ENCODE peak calls at places on chromosomes 16 and 17, in four cellular contexts. K is AG09309, S is hypothalamus, P is LoVo. X is an unnamed sample.

GRCh38 chr16:58021661-58022551 is 3.6 kb upstream of the MMP15 start:
- DNase-seq in K (no peak), S (no peak), P (no peak), X (no peak)

GRCh38 chr17:67022451-67022810 is 21.9 kb upstream of the CACNG1 start:
- DNase-seq in K (no peak), S (no peak), P (no peak), X (no peak)

GRCh38 chr17:6471531-6472465 is 27.5 kb downstream of the PIMREG start:
- DNase-seq in K (peak), S (no peak), P (no peak), X (no peak)

GRCh38 chr16:31477220-31478216 is 5.4 kb upstream of the SLC5A2 start:
- DNase-seq in K (no peak), S (no peak), P (peak), X (peak)

GRCh38 chr17:59669944-59670343 is 37.3 kb downstream of the PTRH2 start:
- DNase-seq in K (no peak), S (no peak), P (no peak), X (no peak)

GRCh38 chr17:64377769-64378282 is 12.8 kb downstream of the PECAM1 start:
- DNase-seq in K (no peak), S (no peak), P (no peak), X (no peak)

GRCh38 chr17:628507-628941 is 86.1 kb downstream of the VPS53 start:
- DNase-seq in K (peak), S (no peak), P (no peak), X (no peak)

GRCh38 chr17:850828-851759 is 68.9 kb downstream of the MRM3 start:
- DNase-seq in K (no peak), S (no peak), P (no peak), X (no peak)

GRCh38 chr16:15855704-15856003 is 1.2 kb downstream of the MYH11 start:
- DNase-seq in K (no peak), S (no peak), P (no peak), X (no peak)

GRCh38 chr17:67696853-67697505 is 20.8 kb upstream of the NOL11 start:
- DNase-seq in K (no peak), S (no peak), P (no peak), X (no peak)

GRCh38 chr17:82869536-82869935 is 29.7 kb upstream of the ZNF750 start:
- DNase-seq in K (no peak), S (no peak), P (no peak), X (no peak)

GRCh38 chr17:40500190-40500589 is 1.2 kb downstream of the TNS4 start:
- DNase-seq in K (no peak), S (no peak), P (no peak), X (no peak)

GRCh38 chr17:64091571-64091970 is 38.4 kb downstream of the ERN1 start:
- DNase-seq in K (no peak), S (no peak), P (no peak), X (no peak)

GRCh38 chr16:86664518-86665318 is 86.4 kb downstream of the FOXL1 start:
- DNase-seq in K (peak), S (no peak), P (peak), X (no peak)

GRCh38 chr17:34658796-34659195 is 79.4 kb downstream of the TMEM132E start:
- DNase-seq in K (no peak), S (no peak), P (no peak), X (no peak)

GRCh38 chr17:9973689-9974459 is 68.8 kb upstream of the RCVRN start:
- DNase-seq in K (no peak), S (no peak), P (no peak), X (no peak)

GRCh38 chr16:53713403-53714013 is 9.6 kb downstream of the FTO start:
- DNase-seq in K (no peak), S (no peak), P (no peak), X (no peak)

GRCh38 chr17:76493505-76494167 is 7.6 kb downstream of the RHBDF2 start:
- DNase-seq in K (no peak), S (no peak), P (no peak), X (no peak)

GRCh38 chr17:77098884-77099545 is 41.8 kb upstream of the SEC14L1 start:
- DNase-seq in K (peak), S (no peak), P (no peak), X (no peak)

GRCh38 chr17:51947160-51947559 is 211.4 kb downstream of the CA10 start:
- DNase-seq in K (no peak), S (no peak), P (no peak), X (no peak)

GRCh38 chr16:27228621-27229501 is 25.5 kb downstream of the KDM8 start:
- DNase-seq in K (no peak), S (no peak), P (no peak), X (peak)

GRCh38 chr17:17819111-17819510 is 17.7 kb downstream of the SREBF1 start:
- DNase-seq in K (no peak), S (no peak), P (no peak), X (no peak)

GRCh38 chr16:427295-427694 is 1.8 kb downstream of the RAB11FIP3 start:
- DNase-seq in K (no peak), S (no peak), P (no peak), X (no peak)

GRCh38 chr16:83967838-83968482 is at the start of gene NECAB2:
- DNase-seq in K (no peak), S (no peak), P (peak), X (peak)

GRCh38 chr16:68762996-68763756 is 26.1 kb downstream of the CDH1 start:
- DNase-seq in K (no peak), S (no peak), P (no peak), X (no peak)

GRCh38 chr16:87487361-87487924 is 5.4 kb downstream of the ZCCHC14 start:
- DNase-seq in K (no peak), S (no peak), P (peak), X (peak)

GRCh38 chr16:6496996-6497395 is 835.6 kb upstream of the RBFOX1 start:
- DNase-seq in K (no peak), S (no peak), P (no peak), X (no peak)

GRCh38 chr16:54510619-54511018 is 224.0 kb upstream of the IRX3 start:
- DNase-seq in K (no peak), S (no peak), P (no peak), X (no peak)

GRCh38 chr17:50312311-50312710 is 33.6 kb upstream of the XYLT2 start:
- DNase-seq in K (no peak), S (no peak), P (no peak), X (no peak)

GRCh38 chr17:29154516-29155234 is 25.5 kb downstream of the MYO18A start:
- DNase-seq in K (no peak), S (no peak), P (no peak), X (no peak)

GRCh38 chr17:61467416-61468262 is 15.4 kb downstream of the TBX4 start:
- DNase-seq in K (no peak), S (no peak), P (peak), X (no peak)

GRCh38 chr17:29133146-29133713 is 47.0 kb downstream of the MYO18A start:
- DNase-seq in K (no peak), S (no peak), P (no peak), X (no peak)

X was measured in pancreas.